ENCODE peak calls at places on chromosome 14, in five cellular contexts. Y is GM12878, E is HepG2, G is K562, O is SK-N-SH. D is an unnamed sample.

GRCh38 chr14:69138189-69138535 is 14.8 kb downstream of the DCAF5 start:
- DNase-seq in Y (no peak), E (no peak), G (no peak), O (no peak), D (no peak)

GRCh38 chr14:96588410-96589249 is 86.4 kb downstream of the PAPOLA start:
- DNase-seq in Y (no peak), E (no peak), G (no peak), O (no peak), D (no peak)

GRCh38 chr14:69614592-69614991 is 3.2 kb downstream of the SUSD6 start:
- DNase-seq in Y (peak), E (no peak), G (no peak), O (no peak), D (no peak)

GRCh38 chr14:88476375-88476774 is 78.4 kb downstream of the PTPN21 start:
- DNase-seq in Y (no peak), E (no peak), G (no peak), O (no peak), D (no peak)

GRCh38 chr14:34368971-34369665 is 92.9 kb downstream of the SPTSSA start:
- DNase-seq in Y (no peak), E (no peak), G (no peak), O (no peak), D (no peak)

GRCh38 chr14:56085471-56085870 is 32.7 kb upstream of the PELI2 start:
- DNase-seq in Y (no peak), E (no peak), G (no peak), O (no peak), D (peak)

GRCh38 chr14:86654558-86655184 is 1124.7 kb downstream of the FLRT2 start:
- DNase-seq in Y (no peak), E (peak), G (peak), O (peak), D (peak)

GRCh38 chr14:93548102-93548843 is 117.5 kb downstream of the UNC79 start:
- DNase-seq in Y (peak), E (no peak), G (no peak), O (no peak), D (no peak)

GRCh38 chr14:61524211-61524806 is 171.0 kb upstream of the HIF1A start:
- DNase-seq in Y (no peak), E (peak), G (no peak), O (no peak), D (no peak)

GRCh38 chr14:24063263-24063836 is 8.0 kb upstream of the CPNE6 start:
- DNase-seq in Y (no peak), E (no peak), G (no peak), O (peak), D (no peak)

GRCh38 chr14:57391609-57392195 is 1.3 kb downstream of the NAA30 start:
- DNase-seq in Y (no peak), E (no peak), G (peak), O (peak), D (no peak)

GRCh38 chr14:62126885-62127478 is 364.8 kb downstream of the SNAPC1 start:
- DNase-seq in Y (no peak), E (peak), G (peak), O (peak), D (peak)

GRCh38 chr14:44529026-44529425 is 21.9 kb upstream of the FSCB start:
- DNase-seq in Y (no peak), E (no peak), G (no peak), O (no peak), D (no peak)

GRCh38 chr14:85599939-85600338 is 70.0 kb downstream of the FLRT2 start:
- DNase-seq in Y (no peak), E (no peak), G (no peak), O (no peak), D (no peak)

GRCh38 chr14:93748208-93749080 is 39.8 kb downstream of the PRIMA1 start:
- DNase-seq in Y (no peak), E (peak), G (no peak), O (peak), D (no peak)

GRCh38 chr14:31858868-31859267 is 218.2 kb upstream of the ARHGAP5 start:
- DNase-seq in Y (no peak), E (peak), G (no peak), O (no peak), D (no peak)

GRCh38 chr14:39265032-39265431 is 31.3 kb downstream of the MIA2 start:
- DNase-seq in Y (no peak), E (no peak), G (no peak), O (no peak), D (peak)

GRCh38 chr14:20690848-20691640 is 2.5 kb downstream of the ANG start:
- DNase-seq in Y (peak), E (peak), G (peak), O (peak), D (peak)

GRCh38 chr14:28867571-28867970 is 101.0 kb downstream of the FOXG1 start:
- DNase-seq in Y (no peak), E (no peak), G (no peak), O (no peak), D (no peak)

GRCh38 chr14:54623279-54624004 is 56.5 kb downstream of the SAMD4A start:
- DNase-seq in Y (no peak), E (no peak), G (no peak), O (no peak), D (no peak)

GRCh38 chr14:95144849-95145248 is 12.5 kb downstream of the DICER1 start:
- DNase-seq in Y (no peak), E (no peak), G (no peak), O (no peak), D (no peak)

GRCh38 chr14:103122578-103123127 is 608 bp upstream of the TNFAIP2 start:
- DNase-seq in Y (no peak), E (no peak), G (peak), O (peak), D (no peak)

GRCh38 chr14:95523818-95524448 is 7.5 kb upstream of the SYNE3 start:
- DNase-seq in Y (no peak), E (peak), G (peak), O (no peak), D (peak)

GRCh38 chr14:44898547-44898946 is 63.2 kb downstream of the KLHL28 start:
- DNase-seq in Y (no peak), E (no peak), G (no peak), O (no peak), D (no peak)

GRCh38 chr14:92963301-92964123 is 40.6 kb downstream of the CHGA start:
- DNase-seq in Y (no peak), E (peak), G (no peak), O (no peak), D (peak)

GRCh38 chr14:93734961-93735360 is 53.3 kb downstream of the PRIMA1 start:
- DNase-seq in Y (no peak), E (no peak), G (no peak), O (no peak), D (no peak)

GRCh38 chr14:24861083-24861630 is 188.8 kb downstream of the STXBP6 start:
- DNase-seq in Y (no peak), E (peak), G (no peak), O (no peak), D (no peak)

GRCh38 chr14:76772300-76773187 is 11.3 kb downstream of the VASH1 start:
- DNase-seq in Y (no peak), E (no peak), G (peak), O (no peak), D (no peak)
- TF ChIP-seq JUND in Y (no peak), E (no peak), G (no peak), O (no peak), D (no peak)

DNA sequence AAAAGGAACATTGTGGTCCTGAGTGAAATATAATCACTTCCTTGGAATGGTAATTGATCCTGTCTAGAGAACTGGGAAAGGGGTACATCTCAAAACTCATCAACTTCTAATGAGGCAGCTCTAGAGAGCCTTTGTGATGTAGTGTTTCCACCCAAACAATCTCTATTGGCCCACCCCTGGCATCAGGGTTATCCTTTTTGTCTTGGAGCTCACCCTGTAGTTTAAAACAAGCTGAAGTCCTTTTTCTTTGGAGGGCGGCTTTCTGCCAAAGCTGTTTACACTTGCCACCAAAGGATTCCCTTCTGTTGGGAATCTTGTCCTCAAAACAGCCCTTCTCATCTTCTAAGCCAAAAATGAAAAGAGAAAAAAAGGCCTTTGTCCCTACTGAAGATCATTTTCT is 60.6 kb upstream of the GTF2A1 start:
- DNase-seq in Y (no peak), E (no peak), G (no peak), O (no peak), D (no peak)
- TF ChIP-seq JUND in Y (no peak), E (no peak), G (no peak), O (no peak), D (no peak)

GRCh38 chr14:22852940-22853767 is 16.8 kb downstream of the MMP14 start:
- DNase-seq in Y (peak), E (peak), G (peak), O (peak), D (peak)

GRCh38 chr14:22852599-22852939 is 16.2 kb downstream of the MMP14 start:
- DNase-seq in Y (no peak), E (no peak), G (no peak), O (no peak), D (no peak)

GRCh38 chr14:22849212-22849819 is 12.9 kb downstream of the MMP14 start:
- DNase-seq in Y (no peak), E (no peak), G (no peak), O (peak), D (no peak)

GRCh38 chr14:22848391-22849164 is 12.2 kb downstream of the MMP14 start:
- DNase-seq in Y (no peak), E (no peak), G (no peak), O (peak), D (no peak)

GRCh38 chr14:22850944-22851790 is 14.8 kb downstream of the MMP14 start:
- DNase-seq in Y (no peak), E (no peak), G (no peak), O (no peak), D (no peak)
- TF ChIP-seq JUND in Y (no peak), E (no peak), G (no peak), O (no peak), D (no peak)

DNA sequence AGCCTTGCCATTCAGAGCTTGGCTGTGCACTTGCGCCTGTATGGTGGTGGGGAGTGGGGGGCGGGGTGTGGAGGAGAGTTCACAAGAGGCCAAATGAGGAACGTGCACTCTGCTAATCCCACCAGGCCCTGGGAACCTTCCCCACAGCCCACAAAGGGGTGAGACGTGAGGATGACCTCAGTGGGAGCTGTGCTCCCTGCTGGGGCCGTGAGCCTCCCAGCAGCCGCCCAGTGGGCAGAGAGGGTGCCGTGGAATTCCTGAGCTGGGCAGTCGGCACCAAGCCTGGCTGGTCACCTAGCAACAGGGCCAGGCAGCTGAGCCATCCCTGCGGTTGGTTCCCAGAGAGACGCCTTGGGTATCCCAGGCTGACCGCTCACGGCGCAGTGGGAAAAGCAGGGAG is 53.7 kb downstream of the CCNK start:
- DNase-seq in Y (no peak), E (no peak), G (no peak), O (no peak), D (no peak)
- TF ChIP-seq JUND in Y (no peak), E (no peak), G (no peak), O (no peak), D (no peak)

GRCh38 chr14:90693413-90693812 is 122.8 kb downstream of the TTC7B start:
- DNase-seq in Y (no peak), E (no peak), G (no peak), O (no peak), D (no peak)
- TF ChIP-seq JUND in Y (no peak), E (no peak), G (no peak), O (no peak), D (no peak)

GRCh38 chr14:52834440-52834842 is 43.0 kb upstream of the GNPNAT1 start:
- DNase-seq in Y (no peak), E (no peak), G (no peak), O (peak), D (no peak)

GRCh38 chr14:52837451-52837850 is 46.0 kb upstream of the GNPNAT1 start:
- DNase-seq in Y (no peak), E (no peak), G (no peak), O (no peak), D (no peak)

GRCh38 chr14:52833891-52834290 is 42.5 kb upstream of the GNPNAT1 start:
- DNase-seq in Y (no peak), E (no peak), G (no peak), O (peak), D (no peak)

GRCh38 chr14:52840916-52841315 is 49.5 kb upstream of the GNPNAT1 start:
- DNase-seq in Y (no peak), E (no peak), G (no peak), O (no peak), D (no peak)

GRCh38 chr14:52835122-52835903 is 43.9 kb upstream of the GNPNAT1 start:
- DNase-seq in Y (no peak), E (no peak), G (peak), O (peak), D (no peak)
- TF ChIP-seq JUND in Y (no peak), E (no peak), G (peak), O (peak), D (no peak)

GRCh38 chr14:74348735-74349463 is 628 bp downstream of the VRTN start:
- DNase-seq in Y (no peak), E (no peak), G (peak), O (no peak), D (no peak)

GRCh38 chr14:74348241-74348734 is at the start of gene VRTN:
- DNase-seq in Y (no peak), E (no peak), G (no peak), O (no peak), D (no peak)

GRCh38 chr14:74350944-74351323 is 2.7 kb downstream of the VRTN start:
- DNase-seq in Y (no peak), E (no peak), G (no peak), O (no peak), D (no peak)

GRCh38 chr14:74350211-74350943 is 2.1 kb downstream of the VRTN start:
- DNase-seq in Y (no peak), E (no peak), G (peak), O (no peak), D (no peak)

GRCh38 chr14:74349757-74350156 is 1.5 kb downstream of the VRTN start:
- DNase-seq in Y (no peak), E (no peak), G (no peak), O (no peak), D (no peak)
- TF ChIP-seq JUND in Y (no peak), E (no peak), G (no peak), O (no peak), D (no peak)

D was measured in T47D.